ENCODE peak calls at places on chromosomes 11 and 22, in five cellular contexts. C is heart right ventricle; K is CD4-positive, alpha-beta T cell; V is cardiac muscle cell; Z is tibial nerve. Q is an unnamed sample. For H3K9me3, the result is how much of the 10 kb centered on the place peaks cover.

GRCh38 chr11:46537851-46538295 is 56.0 kb downstream of the AMBRA1 start:
- DNase-seq in C (peak), K (peak), V (peak), Z (no peak), Q (peak)

GRCh38 chr11:44506375-44507016 is 59.0 kb upstream of the CD82 start:
- DNase-seq in C (no peak), K (no peak), V (no peak), Z (no peak), Q (no peak)

GRCh38 chr22:29129644-29130201 is 56.9 kb downstream of the KREMEN1 start:
- DNase-seq in C (peak), K (no peak), V (peak), Z (no peak), Q (no peak)

GRCh38 chr11:86784247-86784681 is 16.1 kb upstream of the PRSS23 start:
- DNase-seq in C (no peak), K (no peak), V (no peak), Z (no peak), Q (no peak)

GRCh38 chr22:28146401-28147304 is 227.6 kb upstream of the PITPNB start:
- DNase-seq in C (no peak), K (no peak), V (no peak), Z (no peak), Q (no peak)

GRCh38 chr11:81700061-81700460 is 1033.6 kb downstream of the FAM181B start:
- DNase-seq in C (no peak), K (no peak), V (no peak), Z (no peak), Q (no peak)

GRCh38 chr11:85170184-85170583 is 457.0 kb downstream of the DLG2 start:
- DNase-seq in C (no peak), K (no peak), V (no peak), Z (no peak), Q (no peak)

GRCh38 chr11:2704896-2705606 is 5.3 kb upstream of the KCNQ1OT1 start:
- DNase-seq in C (no peak), K (no peak), V (no peak), Z (no peak), Q (no peak)

GRCh38 chr11:119320593-119321524 is 3.9 kb upstream of the MCAM start:
- DNase-seq in C (peak), K (no peak), V (peak), Z (no peak), Q (no peak)

GRCh38 chr11:2808850-2809847 is 76.4 kb downstream of the CDKN1C start:
- DNase-seq in C (no peak), K (no peak), V (no peak), Z (peak), Q (no peak)

GRCh38 chr11:35337136-35337918 is 82.0 kb downstream of the SLC1A2 start:
- DNase-seq in C (no peak), K (no peak), V (no peak), Z (no peak), Q (no peak)

GRCh38 chr22:19942071-19942885 is 660 bp upstream of the TXNRD2 start:
- DNase-seq in C (no peak), K (no peak), V (no peak), Z (no peak), Q (no peak)

GRCh38 chr22:43113516-43114251 is 3.1 kb downstream of the BIK start:
- DNase-seq in C (no peak), K (no peak), V (no peak), Z (no peak), Q (no peak)

GRCh38 chr11:42329930-42330555 is 870.6 kb upstream of the LRRC4C start:
- DNase-seq in C (no peak), K (no peak), V (no peak), Z (no peak), Q (no peak)

DNA sequence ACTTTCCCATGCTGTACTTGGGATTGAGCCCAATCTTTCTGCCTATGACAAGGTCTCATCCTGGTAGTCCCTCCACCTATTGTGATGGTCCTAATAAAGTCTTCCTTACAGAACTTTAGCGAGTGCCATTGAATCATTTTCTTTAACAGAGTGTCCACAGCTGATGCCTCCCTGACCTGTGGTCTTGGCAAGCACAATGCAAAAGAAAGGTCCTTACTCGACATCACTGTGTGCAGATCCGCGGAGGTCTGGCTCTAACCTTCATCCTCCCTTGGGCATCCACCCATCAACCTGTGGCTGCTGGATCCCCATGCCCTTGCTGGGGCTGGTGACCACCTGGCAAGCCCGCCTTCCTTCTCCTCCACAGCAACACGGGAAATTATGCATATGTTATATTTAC is 1203.9 kb downstream of the TBC1D22A start:
- DNase-seq in C (no peak), K (no peak), V (no peak), Z (no peak), Q (no peak)
- H3K9me3 ChIP-seq in C (under half), K (under half), V (under half), Z (under half), Q (under half)

DNA sequence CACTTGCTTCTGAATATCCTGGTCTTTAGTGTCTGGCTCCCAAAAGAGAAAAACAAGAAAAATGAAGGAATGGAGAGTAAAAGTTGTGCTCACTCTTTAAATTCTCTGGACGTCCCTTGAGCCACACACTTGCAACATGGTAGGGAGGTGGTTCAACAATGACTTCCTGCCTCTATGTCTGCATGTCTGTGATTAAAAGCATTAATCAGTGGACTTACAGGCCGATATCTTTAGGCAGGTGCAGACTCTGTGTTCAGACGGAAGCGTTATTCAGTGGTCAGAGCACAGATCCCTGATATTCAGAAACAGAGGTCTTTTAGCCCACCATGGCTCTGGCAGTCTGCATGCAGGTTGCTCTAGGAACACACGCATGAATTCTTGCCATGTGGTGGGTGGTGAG is 1920.0 kb upstream of the RAG2 start:
- DNase-seq in C (no peak), K (no peak), V (no peak), Z (no peak), Q (no peak)
- H3K9me3 ChIP-seq in C (under half), K (under half), V (under half), Z (under half), Q (under half)

DNA sequence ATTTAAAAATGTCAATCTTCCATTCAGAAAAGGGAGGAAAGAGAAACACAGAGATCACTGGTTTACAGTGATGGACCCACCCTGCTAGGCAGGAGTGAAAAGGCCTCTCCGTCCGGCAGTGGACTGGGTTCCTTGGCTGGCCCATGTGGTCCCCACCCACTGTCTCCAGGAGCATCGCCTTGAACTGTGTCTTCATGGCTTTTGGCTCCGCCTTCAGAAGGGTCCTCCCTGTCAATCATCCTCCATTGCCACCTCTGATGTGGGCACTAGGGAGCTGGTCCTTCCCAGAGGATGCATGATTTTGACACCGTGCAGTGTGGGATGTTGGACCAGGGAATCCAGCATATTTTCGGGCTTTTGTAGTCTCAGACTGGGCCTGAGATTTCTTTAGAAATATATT is 58.2 kb upstream of the B3GAT1 start:
- DNase-seq in C (no peak), K (no peak), V (no peak), Z (no peak), Q (no peak)
- H3K9me3 ChIP-seq in C (under half), K (under half), V (under half), Z (under half), Q (under half)

GRCh38 chr22:49179175-49179574 is 648.5 kb downstream of the BRD1 start:
- DNase-seq in C (no peak), K (no peak), V (no peak), Z (no peak), Q (no peak)
- H3K9me3 ChIP-seq in C (under half), K (under half), V (under half), Z (under half), Q (under half)

DNA sequence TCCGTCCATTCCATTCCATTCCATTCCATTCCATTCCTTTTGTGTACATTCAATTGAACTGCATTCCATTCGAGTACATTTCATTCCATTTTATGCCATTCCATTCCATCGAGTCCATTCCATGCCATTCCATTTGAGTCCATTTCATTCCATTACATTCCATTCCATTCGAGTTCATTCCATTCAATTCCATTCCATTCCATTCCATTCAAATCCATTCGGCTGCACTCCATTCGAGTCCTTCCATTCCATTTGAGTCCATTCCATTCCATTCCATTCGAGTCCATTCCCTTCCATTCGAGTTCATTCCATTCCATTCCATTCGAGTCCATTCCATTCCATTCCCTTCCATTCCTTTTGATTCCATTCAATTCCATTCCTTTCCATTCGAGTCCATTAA is 4800.6 kb upstream of the OR11H1 start:
- DNase-seq in C (no peak), K (no peak), V (no peak), Z (no peak), Q (no peak)
- H3K9me3 ChIP-seq in C (half or more), K (half or more), V (under half), Z (half or more), Q (under half)

GRCh38 chr11:134442246-134442645 is 30.2 kb upstream of the B3GAT1 start:
- DNase-seq in C (no peak), K (no peak), V (no peak), Z (no peak), Q (no peak)

GRCh38 chr11:134443246-134443645 is 31.2 kb upstream of the B3GAT1 start:
- DNase-seq in C (no peak), K (no peak), V (no peak), Z (no peak), Q (no peak)

GRCh38 chr11:134447696-134448095 is 35.7 kb upstream of the B3GAT1 start:
- DNase-seq in C (no peak), K (no peak), V (no peak), Z (no peak), Q (no peak)

GRCh38 chr11:134449713-134450112 is 37.7 kb upstream of the B3GAT1 start:
- DNase-seq in C (no peak), K (no peak), V (no peak), Z (no peak), Q (no peak)

DNA sequence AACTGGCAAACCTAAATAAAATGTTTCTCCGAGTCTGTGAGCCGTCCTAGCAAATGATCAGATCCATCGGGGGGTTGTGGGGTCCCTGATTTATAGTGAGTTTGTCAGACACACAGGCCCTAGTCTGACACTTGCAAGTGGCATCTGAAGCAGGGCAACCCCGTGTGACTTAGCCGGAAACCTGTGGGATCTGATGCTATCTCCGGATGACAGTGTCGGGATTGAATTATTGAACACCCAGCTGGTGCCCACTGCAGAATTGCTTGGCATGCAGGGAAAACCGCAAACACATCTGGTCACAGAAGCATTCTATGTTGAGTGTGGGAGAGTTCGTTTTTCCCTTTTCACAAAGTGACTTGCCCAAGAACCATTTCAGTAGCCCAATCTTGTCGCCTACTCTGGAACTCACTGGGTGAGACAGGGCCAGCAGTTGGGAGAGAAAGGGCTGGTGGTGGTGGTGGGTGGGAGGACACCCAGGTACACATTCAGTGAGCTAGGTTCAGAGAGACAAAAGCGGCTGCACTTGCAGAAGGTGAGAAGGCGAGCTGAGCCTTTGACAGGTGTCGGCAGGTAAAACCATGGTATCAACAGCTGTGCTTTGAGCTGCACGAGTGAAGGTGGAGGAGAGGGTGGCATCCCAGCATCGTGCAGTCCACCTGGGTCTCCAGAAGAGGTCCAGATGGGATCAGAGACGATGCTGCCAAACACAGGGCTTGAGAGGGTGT is 33.7 kb upstream of the B3GAT1 start:
- DNase-seq in C (no peak), K (no peak), V (no peak), Z (no peak), Q (no peak)
- H3K9me3 ChIP-seq in C (under half), K (under half), V (under half), Z (under half), Q (under half)

DNA sequence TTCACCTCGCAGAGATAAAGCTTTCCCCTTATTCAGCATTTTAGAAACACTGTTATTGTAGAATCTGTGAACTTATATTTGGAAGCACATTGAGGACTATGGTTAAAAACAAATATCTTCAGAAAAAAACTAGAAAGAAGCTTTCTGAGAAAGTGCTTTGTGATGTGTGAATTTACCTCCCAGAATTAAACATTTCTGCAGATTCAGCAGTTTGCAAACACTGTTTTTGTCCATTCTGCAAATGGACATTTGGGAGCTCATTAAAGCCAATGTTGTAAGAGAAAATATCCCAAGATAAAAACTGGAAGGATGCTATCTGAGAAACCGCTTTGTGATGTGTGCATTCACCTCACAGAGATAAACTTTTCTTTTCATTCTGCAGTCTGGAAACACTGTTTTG is 272.7 kb downstream of the OR4A5 start:
- DNase-seq in C (no peak), K (no peak), V (no peak), Z (no peak), Q (no peak)
- H3K9me3 ChIP-seq in C (half or more), K (half or more), V (under half), Z (half or more), Q (under half)